ENCODE peak calls at places on chromosome 11, in nine cellular contexts. Z, W, B, N, F, A, O, G and C are unnamed samples.
A peak's percentile ranks its signal among the peaks of the same experiment; 100 is the strongest.

GRCh38 chr11:46050065-46050464 is 71.2 kb downstream of the PHF21A start:
- DNase-seq in Z (no peak), W (no peak), B (no peak), N (no peak), F (no peak), A (peak; percentile 82), O (no peak), G (peak; percentile 82), C (peak; percentile 8)

GRCh38 chr11:117970400-117971024 is 15.7 kb upstream of the IL10RA start:
- DNase-seq in Z (no peak), W (peak; percentile 50), B (peak; percentile 62), N (peak; percentile 58), F (no peak), A (peak; percentile 62), O (no peak), G (no peak), C (no peak)

GRCh38 chr11:96704847-96705246 is 315.0 kb downstream of the JRKL start:
- DNase-seq in Z (no peak), W (peak; percentile 9), B (no peak), N (no peak), F (no peak), A (no peak), O (no peak), G (peak; percentile 14), C (no peak)

GRCh38 chr11:32366671-32367070 is 68.7 kb downstream of the WT1 start:
- DNase-seq in Z (no peak), W (no peak), B (no peak), N (no peak), F (no peak), A (no peak), O (no peak), G (peak; percentile 52), C (no peak)

GRCh38 chr11:133911169-133911568 is 45.6 kb downstream of the IGSF9B start:
- DNase-seq in Z (no peak), W (no peak), B (no peak), N (peak; percentile 31), F (peak; percentile 13), A (no peak), O (peak; percentile 28), G (no peak), C (no peak)

GRCh38 chr11:101470881-101471535 is 112.8 kb downstream of the TRPC6 start:
- DNase-seq in Z (no peak), W (no peak), B (no peak), N (no peak), F (peak; percentile 3), A (peak; percentile 41), O (no peak), G (no peak), C (no peak)

GRCh38 chr11:15195454-15196200 is 80.9 kb downstream of the INSC start:
- DNase-seq in Z (no peak), W (no peak), B (peak; percentile 26), N (no peak), F (peak; percentile 29), A (no peak), O (no peak), G (peak; percentile 16), C (no peak)

GRCh38 chr11:65546217-65546958 is 11.8 kb downstream of the LTBP3 start:
- DNase-seq in Z (peak; percentile 77), W (peak; percentile 44), B (peak; percentile 99), N (peak; percentile 98), F (peak; percentile 55), A (peak; percentile 88), O (no peak), G (no peak), C (peak; percentile 99)

GRCh38 chr11:10770626-10771254 is 19.7 kb downstream of the CTR9 start:
- DNase-seq in Z (peak; percentile 55), W (peak; percentile 71), B (peak; percentile 49), N (peak; percentile 60), F (peak; percentile 60), A (peak; percentile 51), O (no peak), G (peak; percentile 59), C (peak; percentile 57)

GRCh38 chr11:18168372-18168771 is 4.3 kb upstream of the MRGPRX4 start:
- DNase-seq in Z (no peak), W (no peak), B (no peak), N (no peak), F (no peak), A (peak; percentile 36), O (no peak), G (no peak), C (no peak)

GRCh38 chr11:44427432-44427831 is 117.5 kb upstream of the ALX4 start:
- DNase-seq in Z (no peak), W (no peak), B (peak; percentile 18), N (peak; percentile 12), F (peak; percentile 8), A (no peak), O (no peak), G (no peak), C (peak; percentile 38)

GRCh38 chr11:84714316-84714780 is 912.8 kb downstream of the DLG2 start:
- DNase-seq in Z (peak; percentile 29), W (no peak), B (peak; percentile 76), N (peak; percentile 74), F (peak; percentile 58), A (peak; percentile 69), O (no peak), G (peak; percentile 13), C (peak; percentile 83)

GRCh38 chr11:109425554-109425953 is 3.6 kb downstream of the C11orf87 start:
- DNase-seq in Z (no peak), W (no peak), B (no peak), N (no peak), F (peak; percentile 7), A (peak; percentile 21), O (no peak), G (no peak), C (no peak)

GRCh38 chr11:842370-843002 is at the start of the genes POLR2L and TSPAN4:
- DNase-seq in Z (peak; percentile 93), W (peak; percentile 85), B (peak; percentile 91), N (peak; percentile 92), F (peak; percentile 94), A (peak; percentile 94), O (no peak), G (peak; percentile 85), C (peak; percentile 91)

GRCh38 chr11:132318421-132319157 is 948.2 kb downstream of the NTM start:
- DNase-seq in Z (no peak), W (no peak), B (no peak), N (no peak), F (no peak), A (peak; percentile 84), O (no peak), G (peak; percentile 5), C (no peak)
- TF ChIP-seq CTCF in Z (no peak), W (no peak), B (no peak), N (no peak), F (no peak), A (no peak), O (peak; percentile 36), G (no peak), C (no peak)

GRCh38 chr11:67275606-67276409 is 9.5 kb downstream of the GRK2 start:
- DNase-seq in Z (no peak), W (no peak), B (no peak), N (peak; percentile 66), F (no peak), A (no peak), O (peak; percentile 82), G (no peak), C (peak; percentile 3)
- TF ChIP-seq CTCF in Z (no peak), W (no peak), B (no peak), N (no peak), F (no peak), A (no peak), O (no peak), G (no peak), C (no peak)

DNA sequence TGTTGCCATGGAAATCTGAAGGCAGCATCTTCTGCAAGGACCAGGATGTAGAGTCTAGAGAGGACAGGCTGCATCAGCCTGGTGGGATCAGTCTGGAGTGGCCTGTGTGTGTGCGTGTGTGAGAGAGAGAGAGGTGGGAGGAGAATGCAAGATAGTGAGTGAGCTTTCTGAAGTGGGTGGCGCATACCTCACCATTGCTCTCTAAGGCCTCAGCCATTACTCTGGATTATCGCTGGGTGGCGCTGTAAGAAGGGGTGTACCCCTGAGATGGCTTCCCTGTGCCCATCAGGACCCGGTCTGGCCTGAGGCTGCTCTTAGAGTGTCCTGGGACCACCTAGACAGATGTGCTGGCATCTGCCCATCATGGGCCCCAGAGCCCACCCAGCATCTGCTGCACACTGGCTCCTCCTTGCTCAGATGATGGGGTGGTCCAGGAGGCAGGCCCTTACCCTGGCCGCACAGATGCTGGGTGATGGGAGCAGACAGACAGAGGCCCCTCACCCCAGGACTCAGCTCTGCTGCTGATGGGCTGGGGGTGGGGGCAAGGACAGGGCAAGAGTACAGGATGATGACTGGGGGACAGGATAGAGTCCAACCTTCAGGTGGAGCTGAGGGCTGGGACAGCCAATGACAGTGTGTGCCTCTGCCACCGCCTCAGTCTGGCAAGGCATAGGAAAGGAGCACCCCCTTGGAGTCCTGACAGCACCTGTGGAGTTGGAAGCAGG is 25.7 kb upstream of the TUB start:
- DNase-seq in Z (no peak), W (no peak), B (no peak), N (no peak), F (no peak), A (no peak), O (peak; percentile 57), G (no peak), C (no peak)
- TF ChIP-seq CTCF in Z (no peak), W (no peak), B (no peak), N (peak; percentile 7), F (no peak), A (no peak), O (peak; percentile 46), G (no peak), C (no peak)

DNA sequence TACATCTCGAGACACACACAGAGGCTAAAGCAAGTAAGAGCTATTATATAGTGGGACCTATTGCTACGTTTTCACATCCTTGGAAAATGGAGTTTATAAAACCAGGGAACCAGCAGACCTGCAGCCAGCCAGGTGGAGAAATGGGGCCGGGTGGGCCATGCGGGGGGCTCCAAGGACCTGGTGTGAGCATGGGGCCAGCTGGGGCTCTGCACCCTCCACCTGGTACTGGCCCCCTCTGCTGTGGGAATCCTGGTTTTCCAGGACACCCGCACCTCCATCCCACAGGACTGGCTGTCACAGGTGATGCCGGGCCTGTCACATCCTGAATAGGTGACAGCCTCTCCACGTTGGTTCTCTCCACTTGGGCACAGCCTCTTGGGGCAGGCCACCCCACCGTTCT is 11.3 kb downstream of the DHCR7 start:
- DNase-seq in Z (no peak), W (no peak), B (no peak), N (no peak), F (no peak), A (no peak), O (no peak), G (no peak), C (no peak)
- TF ChIP-seq CTCF in Z (no peak), W (no peak), B (no peak), N (no peak), F (no peak), A (no peak), O (no peak), G (no peak), C (no peak)